ENCODE peak calls at places on chromosomes 13 and 19, in ten cellular contexts. U is HepG2; T is stimulated activated CD4-positive, alpha-beta T cell treated with anti-CD3 and anti-CD28 coated beads, Interleukin-15, amount 100 ng/mL, for 48 hours; N is left colon; H is brain microvascular endothelial cell; B is NCI-H1930; D is HFFc6; A is PC-9; G is lung microvascular endothelial cell; Y is lower leg skin. C is an unnamed sample.

GRCh38 chr19:38666662-38667448 is 19.4 kb downstream of the ACTN4 start:
- DNase-seq in H (peak), U (no peak), G (peak), D (peak), N (no peak), A (no peak), B (no peak), T (no peak), Y (no peak), C (peak)

GRCh38 chr19:45160870-45161714 is at the start of gene NKPD1:
- DNase-seq in U (no peak), T (no peak), Y (peak), B (no peak), G (no peak), N (peak), D (no peak), H (no peak), A (peak), C (peak)

GRCh38 chr13:107447591-107447990 is 767.7 kb downstream of the LIG4 start:
- DNase-seq in D (no peak), T (no peak), G (no peak), H (no peak), Y (no peak), U (no peak), N (no peak), B (no peak), A (no peak), C (no peak)

GRCh38 chr13:21823949-21824348 is 153.1 kb downstream of the FGF9 start:
- DNase-seq in B (no peak), A (no peak), G (no peak), D (no peak), T (no peak), U (no peak), H (no peak), N (no peak), Y (no peak), C (no peak)

GRCh38 chr19:28785961-28786360 is 427.0 kb downstream of the UQCRFS1 start:
- DNase-seq in N (no peak), A (no peak), G (no peak), U (no peak), H (no peak), T (no peak), Y (no peak), B (no peak), D (no peak), C (no peak)

GRCh38 chr13:37109080-37109678 is 3.7 kb upstream of the CSNK1A1L start:
- DNase-seq in D (peak), N (no peak), Y (no peak), B (no peak), G (peak), A (no peak), H (peak), U (peak), T (no peak), C (peak)

GRCh38 chr19:46950526-46951235 is 69.0 kb upstream of the NPAS1 start:
- DNase-seq in Y (no peak), N (no peak), T (no peak), B (no peak), H (no peak), A (peak), D (no peak), U (no peak), G (no peak), C (no peak)

GRCh38 chr19:14352526-14352925 is 28.7 kb upstream of the ADGRE5 start:
- DNase-seq in A (no peak), H (no peak), D (no peak), B (no peak), Y (no peak), U (no peak), T (no peak), G (no peak), N (no peak), C (no peak)

GRCh38 chr13:72403396-72404010 is 323.9 kb downstream of the MZT1 start:
- DNase-seq in B (no peak), A (no peak), Y (no peak), H (no peak), N (no peak), U (no peak), G (no peak), D (peak), T (no peak), C (no peak)

GRCh38 chr19:55078996-55079395 is 3.3 kb downstream of the EPS8L1 start:
- DNase-seq in G (no peak), H (no peak), T (no peak), Y (no peak), U (no peak), B (no peak), A (no peak), D (no peak), N (no peak), C (no peak)